ENCODE peak calls at places on chromosome 13, in five cellular contexts. F is OCI-LY7, V is cardiac muscle cell, A is substantia nigra, W is pancreas. H is an unnamed sample.

GRCh38 chr13:26463848-26464247 is 93.6 kb upstream of the WASF3 start:
- DNase-seq in F (no peak), V (no peak), A (no peak), W (no peak), H (no peak)

GRCh38 chr13:35771898-35772297 is 295.4 kb upstream of the MAB21L1 start:
- DNase-seq in F (no peak), V (no peak), A (no peak), W (no peak), H (no peak)

GRCh38 chr13:34076943-34077703 is 259.2 kb downstream of the RFC3 start:
- DNase-seq in F (peak), V (peak), A (no peak), W (no peak), H (no peak)

GRCh38 chr13:20873348-20873747 is 29.2 kb downstream of the XPO4 start:
- DNase-seq in F (no peak), V (no peak), A (no peak), W (no peak), H (no peak)

GRCh38 chr13:33509642-33510229 is 224.2 kb upstream of the STARD13 start:
- DNase-seq in F (no peak), V (no peak), A (no peak), W (peak), H (peak)

GRCh38 chr13:32136061-32136460 is 104.5 kb downstream of the FRY start:
- DNase-seq in F (no peak), V (no peak), A (no peak), W (no peak), H (no peak)

GRCh38 chr13:66009241-66009640 is 1220.9 kb downstream of the PCDH9 start:
- DNase-seq in F (no peak), V (no peak), A (no peak), W (no peak), H (no peak)

GRCh38 chr13:77981191-77981925 is 62.7 kb upstream of the EDNRB start:
- DNase-seq in F (no peak), V (no peak), A (no peak), W (no peak), H (no peak)

GRCh38 chr13:59394526-59394925 is 769.2 kb downstream of the DIAPH3 start:
- DNase-seq in F (no peak), V (no peak), A (no peak), W (no peak), H (no peak)

GRCh38 chr13:97211357-97211756 is 10.8 kb upstream of the MBNL2 start:
- DNase-seq in F (no peak), V (no peak), A (no peak), W (no peak), H (no peak)

GRCh38 chr13:48998893-48999292 is 23.2 kb downstream of the FNDC3A start:
- DNase-seq in F (no peak), V (no peak), A (no peak), W (no peak), H (no peak)
- H3K27ac ChIP-seq in F (no peak), V (no peak), A (no peak), W (no peak), H (no peak)

DNA sequence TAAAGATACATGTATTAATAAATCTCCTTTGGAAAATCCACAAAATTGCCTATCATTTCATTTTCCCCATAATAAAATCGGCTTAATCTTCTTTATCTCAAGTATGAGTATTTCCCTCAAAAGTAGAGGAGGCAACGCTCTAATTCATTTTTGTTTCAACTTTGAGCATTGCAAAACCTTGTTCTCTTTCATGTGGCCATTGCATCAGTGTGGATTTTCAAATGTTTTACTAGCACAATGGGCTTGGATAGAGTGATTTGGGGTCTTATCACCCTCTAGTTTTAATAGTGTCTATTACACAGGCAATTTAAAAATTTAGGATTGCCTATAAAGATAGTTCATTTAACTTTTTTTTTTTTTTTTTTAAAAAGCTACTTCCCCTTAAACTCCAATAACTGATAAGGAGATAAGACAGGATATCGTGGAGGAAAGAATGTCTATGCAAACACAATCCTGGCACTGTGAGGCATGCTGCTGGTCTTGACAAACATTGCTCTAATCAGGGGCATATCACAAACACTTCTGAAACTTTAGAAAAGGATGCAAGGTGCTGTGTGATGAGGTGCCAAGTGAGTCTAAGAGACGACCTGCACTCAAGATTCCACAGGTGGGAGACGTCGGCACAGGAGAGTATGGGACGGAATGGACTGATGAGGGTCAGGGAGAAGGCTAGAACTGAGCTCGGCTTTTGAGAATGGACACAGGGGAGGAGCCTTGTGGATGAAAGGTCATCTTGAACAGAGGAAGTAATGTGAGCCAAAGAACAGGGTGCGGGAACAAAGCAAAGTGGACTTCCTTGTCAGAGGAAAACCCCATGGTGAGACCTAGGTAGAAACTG is 199.7 kb downstream of the IRS2 start:
- DNase-seq in F (no peak), V (peak), A (no peak), W (no peak), H (no peak)
- H3K27ac ChIP-seq in F (no peak), V (peak), A (no peak), W (no peak), H (no peak)

DNA sequence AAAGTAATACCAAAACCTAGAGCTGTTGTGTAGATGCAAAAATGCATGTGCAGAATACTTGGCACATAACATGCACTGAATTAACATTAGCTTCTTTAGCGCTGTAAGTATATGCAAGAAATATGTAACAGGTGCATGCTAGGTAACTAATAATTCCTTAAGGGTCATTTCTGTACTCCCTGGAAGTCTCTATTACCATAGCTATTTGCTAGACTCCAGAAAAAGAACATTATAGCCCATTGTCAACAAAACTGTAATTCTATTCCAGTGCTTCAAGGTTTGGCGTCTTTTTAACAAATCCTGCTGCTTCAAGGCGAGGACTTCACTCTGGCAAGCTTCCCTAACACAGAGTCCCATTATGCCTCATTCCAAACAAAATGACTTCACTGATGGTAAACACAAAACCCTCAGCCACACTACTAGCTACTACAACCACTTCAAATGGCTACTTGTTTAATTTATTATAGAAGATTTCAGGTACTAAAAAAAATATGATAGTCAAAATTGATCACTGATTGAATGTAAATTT is 32.7 kb downstream of the ELF1 start:
- DNase-seq in F (no peak), V (no peak), A (no peak), W (no peak), H (no peak)
- H3K27ac ChIP-seq in F (peak), V (no peak), A (peak), W (no peak), H (no peak)

GRCh38 chr13:23598371-23598770 is 28.2 kb downstream of the TNFRSF19 start:
- DNase-seq in F (no peak), V (no peak), A (no peak), W (no peak), H (no peak)

GRCh38 chr13:23599083-23599925 is 29.1 kb downstream of the TNFRSF19 start:
- DNase-seq in F (no peak), V (no peak), A (no peak), W (no peak), H (no peak)

GRCh38 chr13:23600100-23600499 is 29.9 kb downstream of the TNFRSF19 start:
- DNase-seq in F (no peak), V (no peak), A (no peak), W (no peak), H (no peak)

DNA sequence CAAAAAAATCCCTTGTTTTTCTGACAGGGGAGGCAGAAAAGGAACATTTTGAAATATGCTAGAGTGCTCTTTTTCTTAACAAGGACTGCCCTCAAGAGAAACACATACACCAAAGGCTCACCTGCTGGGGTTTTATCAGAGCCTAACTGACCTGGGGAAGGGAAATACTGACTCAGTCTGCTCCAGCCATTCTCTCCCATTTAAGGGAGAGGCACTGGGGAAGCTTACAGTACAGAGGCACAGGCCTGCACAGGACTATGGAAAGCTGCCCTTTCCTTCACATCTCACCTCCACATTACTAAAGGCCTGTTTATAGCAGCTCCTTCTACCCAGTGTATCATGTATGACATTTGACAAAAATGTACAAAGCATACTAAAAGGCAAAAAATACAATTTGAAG is 30.3 kb downstream of the TNFRSF19 start:
- DNase-seq in F (no peak), V (no peak), A (no peak), W (no peak), H (no peak)
- H3K27ac ChIP-seq in F (no peak), V (peak), A (no peak), W (peak), H (no peak)

GRCh38 chr13:73535341-73535740 is 476.5 kb downstream of the KLF5 start:
- DNase-seq in F (no peak), V (no peak), A (no peak), W (no peak), H (no peak)

GRCh38 chr13:73536865-73537264 is 478.1 kb downstream of the KLF5 start:
- DNase-seq in F (no peak), V (no peak), A (no peak), W (no peak), H (no peak)

GRCh38 chr13:73531014-73531413 is 472.2 kb downstream of the KLF5 start:
- DNase-seq in F (no peak), V (no peak), A (no peak), W (no peak), H (no peak)

GRCh38 chr13:73533111-73533510 is 474.3 kb downstream of the KLF5 start:
- DNase-seq in F (no peak), V (no peak), A (no peak), W (no peak), H (no peak)

GRCh38 chr13:73532582-73532981 is 473.8 kb downstream of the KLF5 start:
- DNase-seq in F (no peak), V (no peak), A (no peak), W (no peak), H (no peak)
- H3K27ac ChIP-seq in F (no peak), V (no peak), A (no peak), W (no peak), H (no peak)

GRCh38 chr13:71813187-71813586 is 53.8 kb downstream of the DACH1 start:
- DNase-seq in F (no peak), V (no peak), A (no peak), W (no peak), H (no peak)
- H3K27ac ChIP-seq in F (no peak), V (no peak), A (no peak), W (no peak), H (no peak)

GRCh38 chr13:30340367-30341184 is 33.2 kb upstream of the KATNAL1 start:
- DNase-seq in F (no peak), V (peak), A (no peak), W (no peak), H (peak)

GRCh38 chr13:30338952-30339351 is 31.6 kb upstream of the KATNAL1 start:
- DNase-seq in F (no peak), V (no peak), A (no peak), W (no peak), H (no peak)

GRCh38 chr13:30345426-30346100 is 38.2 kb upstream of the KATNAL1 start:
- DNase-seq in F (no peak), V (no peak), A (no peak), W (no peak), H (no peak)

GRCh38 chr13:30339721-30340366 is 32.5 kb upstream of the KATNAL1 start:
- DNase-seq in F (no peak), V (no peak), A (no peak), W (no peak), H (no peak)

DNA sequence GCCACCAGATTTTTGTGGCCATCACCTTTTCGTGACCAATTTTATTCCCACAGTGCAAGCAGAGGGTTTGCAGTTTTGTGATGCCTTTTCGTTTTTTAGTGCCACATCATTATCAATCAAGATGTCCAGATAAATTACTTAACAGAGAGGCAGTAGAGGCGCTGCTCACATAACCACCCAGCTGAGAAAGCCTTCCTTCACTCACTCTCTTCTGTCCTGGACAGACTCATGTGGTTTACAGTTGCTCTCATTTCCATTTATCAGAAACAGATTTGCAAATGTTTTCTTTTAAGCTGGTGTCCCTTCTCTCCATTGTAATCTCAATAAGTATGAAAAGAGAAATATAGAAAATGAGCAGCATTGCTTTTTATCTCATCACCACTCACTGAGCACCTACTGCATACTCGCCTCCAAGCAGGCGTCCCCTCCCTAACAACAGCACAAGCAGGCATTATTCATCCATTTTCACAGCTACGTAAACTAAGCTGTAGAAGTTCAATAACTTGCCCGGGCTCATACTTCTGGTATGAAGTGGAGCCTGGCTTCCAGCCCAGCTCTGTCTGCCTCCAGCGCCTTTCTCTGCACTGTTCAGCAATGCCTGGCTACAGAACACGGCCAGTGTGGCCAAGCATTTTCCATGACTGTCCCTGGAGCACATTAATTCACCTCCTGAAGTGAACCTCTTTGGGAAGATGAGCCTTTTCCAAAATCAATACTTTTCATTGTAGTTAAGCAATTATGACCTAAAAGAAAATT is 34.6 kb upstream of the KATNAL1 start:
- DNase-seq in F (no peak), V (peak), A (no peak), W (peak), H (peak)
- H3K27ac ChIP-seq in F (no peak), V (no peak), A (no peak), W (peak), H (peak)

GRCh38 chr13:39040206-39040605 is 1.9 kb downstream of the NHLRC3 start:
- DNase-seq in F (no peak), V (no peak), A (no peak), W (no peak), H (no peak)
- H3K27ac ChIP-seq in F (no peak), V (no peak), A (no peak), W (no peak), H (no peak)

DNA sequence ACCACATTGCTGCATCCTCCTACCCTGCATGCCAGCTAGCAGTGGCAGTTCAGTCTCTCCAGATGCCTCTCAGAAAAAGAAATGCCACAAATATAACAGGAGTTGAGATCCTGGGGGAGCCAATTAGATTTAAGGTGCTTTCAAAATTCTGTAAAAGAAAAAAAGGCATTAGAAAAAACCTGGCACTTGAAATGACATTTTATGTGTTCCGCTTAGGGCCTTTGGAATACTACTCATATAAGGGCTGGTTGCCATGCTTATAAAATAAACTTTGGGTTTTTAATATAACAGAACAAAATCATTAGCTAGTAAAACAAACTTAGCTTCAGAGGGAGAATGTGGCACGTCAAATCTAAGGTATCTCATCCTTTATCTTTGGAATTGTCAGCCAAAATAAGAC is 104.1 kb downstream of the ENOX1 start:
- DNase-seq in F (no peak), V (no peak), A (no peak), W (no peak), H (no peak)
- H3K27ac ChIP-seq in F (no peak), V (no peak), A (no peak), W (no peak), H (no peak)

GRCh38 chr13:50318887-50319286 is 303.6 kb downstream of the KCNRG start:
- DNase-seq in F (no peak), V (no peak), A (no peak), W (no peak), H (no peak)
- H3K27ac ChIP-seq in F (no peak), V (no peak), A (no peak), W (no peak), H (no peak)